ENCODE peak calls at places on chromosomes 1 and 21, in six cellular contexts. C is astrocyte of the spinal cord, V is BE2C, B is psoas muscle, W is Panc1, X is heart left ventricle. A is an unnamed sample.

GRCh38 chr1:37449936-37450335 is 24.4 kb upstream of the ZC3H12A start:
- DNase-seq in C (no peak), V (no peak), X (no peak), B (no peak), W (no peak), A (no peak)

GRCh38 chr1:24762133-24762676 is 17.0 kb downstream of the CLIC4 start:
- DNase-seq in V (no peak), C (no peak), X (no peak), W (no peak), B (no peak), A (no peak)

GRCh38 chr1:170910273-170910672 is 25.1 kb upstream of the MROH9 start:
- DNase-seq in X (no peak), B (no peak), W (no peak), V (no peak), C (peak; percentile 31), A (no peak)

GRCh38 chr1:20603473-20604464 is 14.9 kb downstream of the CDA start:
- DNase-seq in C (peak; percentile 68), X (no peak), B (no peak), W (no peak), V (no peak), A (peak; percentile 11)

GRCh38 chr1:174519845-174520244 is 72.1 kb downstream of the GPR52 start:
- DNase-seq in V (peak; percentile 66), X (peak; percentile 33), C (no peak), W (no peak), B (no peak), A (no peak)

GRCh38 chr1:176696109-176696508 is 233.1 kb downstream of the PAPPA2 start:
- DNase-seq in V (no peak), X (no peak), B (peak; percentile 66), W (no peak), C (peak; percentile 31), A (peak; percentile 52)

GRCh38 chr1:47687618-47687940 is 249.7 kb downstream of the FOXD2 start:
- DNase-seq in V (no peak), B (no peak), C (no peak), X (no peak), W (no peak), A (no peak)

GRCh38 chr1:100080331-100080730 is 52.4 kb downstream of the SASS6 start:
- DNase-seq in C (no peak), B (no peak), X (no peak), V (no peak), W (no peak), A (no peak)

GRCh38 chr1:159076753-159077656 is at the start of gene AIM2:
- DNase-seq in B (no peak), W (no peak), V (no peak), X (no peak), C (no peak), A (no peak)

GRCh38 chr1:4084896-4085295 is 184.8 kb upstream of the C1orf174 start:
- DNase-seq in V (no peak), X (no peak), C (no peak), W (no peak), B (no peak), A (no peak)

GRCh38 chr1:205947024-205947423 is 3.8 kb upstream of the SLC26A9 start:
- DNase-seq in V (no peak), B (peak; percentile 66), X (no peak), C (no peak), W (no peak), A (no peak)

GRCh38 chr1:234437423-234438171 is 41.4 kb downstream of the TARBP1 start:
- DNase-seq in C (peak; percentile 28), B (no peak), V (peak; percentile 70), X (peak; percentile 19), W (no peak), A (no peak)

DNA sequence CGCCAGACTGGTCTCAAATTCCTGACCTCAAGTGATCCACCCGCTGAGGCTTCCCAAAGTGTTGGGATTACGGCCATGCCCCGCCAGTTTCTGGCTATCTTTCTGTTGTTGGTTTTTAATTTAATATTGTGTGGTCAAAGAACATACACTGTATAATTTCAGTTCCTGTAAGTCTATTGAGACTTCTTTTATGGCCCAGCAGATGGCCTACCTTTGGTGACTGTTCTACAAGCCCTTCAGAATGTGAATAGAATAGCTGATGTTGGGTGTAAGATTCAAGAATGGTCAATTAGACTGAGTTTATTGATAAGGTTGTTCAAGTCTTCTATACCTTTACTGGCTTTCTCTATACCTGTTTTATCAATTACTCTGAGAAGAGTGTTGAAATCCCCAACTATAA is 10.7 kb downstream of the HES2 start:
- DNase-seq in W (no peak), X (no peak), V (no peak), B (no peak), C (no peak), A (no peak)
- TF ChIP-seq CTCF in W (peak; percentile 15), X (no peak), V (no peak), B (no peak), C (no peak), A (no peak)

GRCh38 chr1:235586413-235586812 is 63.2 kb downstream of the GNG4 start:
- DNase-seq in X (no peak), V (no peak), B (no peak), C (no peak), W (no peak), A (no peak)
- TF ChIP-seq CTCF in X (no peak), V (no peak), B (no peak), C (no peak), W (no peak), A (no peak)

GRCh38 chr1:83942914-83943313 is 56.0 kb downstream of the TTLL7 start:
- DNase-seq in W (no peak), C (peak; percentile 38), B (no peak), X (no peak), V (no peak), A (no peak)
- TF ChIP-seq CTCF in W (peak; percentile 13), C (no peak), B (no peak), X (no peak), V (no peak), A (no peak)

DNA sequence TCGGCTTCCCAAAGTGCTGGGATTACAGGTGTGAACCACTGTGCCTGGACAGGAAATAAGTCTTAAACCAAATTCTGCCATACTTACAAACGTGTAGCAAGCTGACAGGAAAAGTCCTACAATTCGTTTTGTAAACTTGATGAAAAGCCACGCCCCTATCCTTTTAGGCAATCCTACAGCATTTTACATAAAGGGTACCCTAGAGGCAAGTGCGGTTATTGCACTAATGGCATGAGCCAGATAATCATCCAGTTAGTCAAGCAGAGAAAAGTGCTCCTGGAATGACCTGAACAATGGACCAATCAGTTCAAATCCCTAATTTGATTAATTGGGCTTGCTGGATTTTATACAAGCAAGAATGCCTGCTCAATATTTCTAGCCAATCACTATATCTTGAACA is 338.2 kb downstream of the KIF26B start:
- DNase-seq in B (no peak), V (peak; percentile 75), C (no peak), W (no peak), X (no peak), A (no peak)
- TF ChIP-seq CTCF in B (no peak), V (peak; percentile 71), C (peak; percentile 16), W (no peak), X (no peak), A (no peak)

DNA sequence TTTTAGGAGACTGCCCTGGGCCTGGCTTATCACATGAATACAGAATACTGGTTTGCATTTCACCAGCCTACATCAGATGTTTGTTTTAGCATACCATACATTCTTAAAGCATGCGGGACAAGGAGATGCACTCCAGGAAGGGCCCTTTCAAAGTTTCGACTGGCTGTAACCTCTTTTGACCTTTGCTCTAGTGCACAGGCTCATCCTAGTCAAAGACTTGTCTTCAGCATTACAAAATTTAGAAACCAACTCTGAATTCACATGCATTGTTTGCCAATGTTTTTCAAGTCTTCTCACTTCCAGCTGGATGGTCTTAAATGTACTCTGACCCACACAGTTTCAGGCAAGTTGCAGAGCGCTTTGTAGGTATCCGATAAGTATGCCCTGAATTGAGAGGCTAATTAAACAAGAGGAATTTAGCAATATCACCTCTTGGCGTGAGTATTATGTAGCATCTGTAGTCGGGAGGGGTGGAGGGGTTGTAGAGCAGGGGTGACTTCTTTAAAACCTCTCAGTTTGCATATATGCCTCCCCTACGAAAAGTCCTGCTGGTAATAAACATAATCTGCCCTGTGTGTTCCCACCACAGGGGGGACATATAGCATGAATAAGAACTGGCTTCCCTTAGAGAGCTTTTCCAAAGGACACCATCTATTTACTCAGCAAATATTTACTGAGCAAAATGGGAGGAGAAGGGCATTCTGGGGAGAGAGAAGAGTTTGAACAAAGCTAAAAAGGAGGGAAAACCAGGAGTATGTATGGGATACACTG is 24.4 kb upstream of the AHCYL1 start:
- DNase-seq in B (no peak), V (no peak), W (peak; percentile 89), X (no peak), C (peak; percentile 80), A (peak; percentile 51)
- TF ChIP-seq CTCF in B (no peak), V (peak; percentile 6), W (peak; percentile 32), X (no peak), C (no peak), A (no peak)

GRCh38 chr21:46459356-46460112 is 843 bp downstream of the DIP2A start:
- DNase-seq in X (peak; percentile 41), W (no peak), V (peak; percentile 24), B (peak; percentile 71), C (peak; percentile 33), A (peak; percentile 50)

GRCh38 chr21:46457801-46458314 is 833 bp upstream of the DIP2A start:
- DNase-seq in W (no peak), X (peak; percentile 44), C (peak; percentile 32), B (peak; percentile 70), V (peak; percentile 49), A (peak; percentile 57)

GRCh38 chr21:46459024-46459355 is 299 bp downstream of the DIP2A start:
- DNase-seq in X (no peak), B (no peak), C (no peak), V (no peak), W (no peak), A (no peak)

GRCh38 chr21:46456750-46457149 is 1.9 kb upstream of the DIP2A start:
- DNase-seq in C (no peak), W (no peak), X (no peak), V (no peak), B (no peak), A (no peak)

GRCh38 chr21:46458315-46459023 is at the start of gene DIP2A:
- DNase-seq in V (peak; percentile 98), C (peak; percentile 98), X (peak; percentile 96), B (peak; percentile 99), W (peak; percentile 53), A (peak; percentile 99)
- TF ChIP-seq CTCF in V (no peak), C (no peak), X (no peak), B (no peak), W (no peak), A (no peak)

DNA sequence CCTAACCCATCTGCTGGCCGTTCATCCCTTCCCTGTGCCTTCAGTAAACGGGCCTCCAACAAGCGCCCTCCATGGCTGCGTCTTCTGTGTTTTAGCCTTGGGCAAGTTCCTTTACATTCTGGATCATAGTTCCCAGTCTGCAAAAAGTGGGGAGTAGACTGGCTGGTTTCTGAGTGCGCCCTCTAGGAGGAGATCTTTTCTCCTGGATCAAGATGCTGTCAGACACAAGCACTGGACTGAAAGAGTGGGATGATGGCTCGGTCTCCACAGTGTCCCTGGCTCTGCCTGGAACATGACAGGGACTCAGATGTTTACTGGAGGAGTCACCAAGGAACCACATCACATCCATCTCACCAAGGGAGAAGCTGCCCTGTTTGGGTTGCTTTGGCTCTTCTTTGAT is 88.8 kb downstream of the PRDM2 start:
- DNase-seq in C (no peak), X (no peak), V (no peak), W (no peak), B (no peak), A (no peak)
- TF ChIP-seq CTCF in C (no peak), X (no peak), V (no peak), W (peak; percentile 16), B (no peak), A (no peak)

A was measured in hepatocyte.